ENCODE peak calls at places on chromosome 6, in nine cellular contexts. One of them, this sample, is unnamed.

GRCh38 chr6:164130151-164130550 is 715.6 kb downstream of the QKI start:
- DNase-seq in hepatocyte: no peak
- DNase-seq in myocyte: peak; percentile 63
- DNase-seq in foreskin fibroblast: no peak
- DNase-seq in astrocyte of the spinal cord: no peak
- DNase-seq in progenitor cell of endocrine pancreas: no peak
- DNase-seq in ELF-1: no peak
- DNase-seq in hypothalamus: peak; percentile 6
- DNase-seq in testis: no peak
- DNase-seq in this sample: no peak

GRCh38 chr6:113047148-113047547 is 700.0 kb downstream of the RFPL4B start:
- DNase-seq in hepatocyte: no peak
- DNase-seq in myocyte: peak; percentile 38
- DNase-seq in foreskin fibroblast: peak; percentile 79
- DNase-seq in astrocyte of the spinal cord: peak; percentile 63
- DNase-seq in progenitor cell of endocrine pancreas: no peak
- DNase-seq in ELF-1: no peak
- DNase-seq in hypothalamus: no peak
- DNase-seq in testis: no peak
- DNase-seq in this sample: no peak

GRCh38 chr6:46815130-46815529 is 21.9 kb downstream of the MEP1A start:
- DNase-seq in hepatocyte: peak; percentile 27
- DNase-seq in myocyte: no peak
- DNase-seq in foreskin fibroblast: no peak
- DNase-seq in astrocyte of the spinal cord: no peak
- DNase-seq in progenitor cell of endocrine pancreas: no peak
- DNase-seq in ELF-1: no peak
- DNase-seq in hypothalamus: no peak
- DNase-seq in testis: no peak
- DNase-seq in this sample: no peak

GRCh38 chr6:170250981-170251775 is 39.7 kb downstream of the DLL1 start:
- DNase-seq in hepatocyte: no peak
- DNase-seq in myocyte: no peak
- DNase-seq in foreskin fibroblast: no peak
- DNase-seq in astrocyte of the spinal cord: no peak
- DNase-seq in progenitor cell of endocrine pancreas: no peak
- DNase-seq in ELF-1: no peak
- DNase-seq in hypothalamus: no peak
- DNase-seq in testis: peak; percentile 61
- DNase-seq in this sample: no peak

GRCh38 chr6:162177733-162178132 is 549.8 kb downstream of the PRKN start:
- DNase-seq in hepatocyte: peak; percentile 8
- DNase-seq in myocyte: peak; percentile 72
- DNase-seq in foreskin fibroblast: peak; percentile 57
- DNase-seq in astrocyte of the spinal cord: peak; percentile 41
- DNase-seq in progenitor cell of endocrine pancreas: no peak
- DNase-seq in ELF-1: peak; percentile 4
- DNase-seq in hypothalamus: peak; percentile 17
- DNase-seq in testis: peak; percentile 62
- DNase-seq in this sample: no peak

GRCh38 chr6:136548582-136549330 is 1.5 kb downstream of the MAP7 start:
- DNase-seq in hepatocyte: no peak
- DNase-seq in myocyte: no peak
- DNase-seq in foreskin fibroblast: no peak
- DNase-seq in astrocyte of the spinal cord: no peak
- DNase-seq in progenitor cell of endocrine pancreas: no peak
- DNase-seq in ELF-1: no peak
- DNase-seq in hypothalamus: no peak
- DNase-seq in testis: no peak
- DNase-seq in this sample: no peak

GRCh38 chr6:6661684-6662083 is 73.2 kb downstream of the LY86 start:
- DNase-seq in hepatocyte: peak; percentile 69
- DNase-seq in myocyte: peak; percentile 23
- DNase-seq in foreskin fibroblast: peak; percentile 49
- DNase-seq in astrocyte of the spinal cord: no peak
- DNase-seq in progenitor cell of endocrine pancreas: no peak
- DNase-seq in ELF-1: no peak
- DNase-seq in hypothalamus: no peak
- DNase-seq in testis: peak; percentile 71
- DNase-seq in this sample: no peak

GRCh38 chr6:137852346-137852745 is 14.7 kb upstream of the TNFAIP3 start:
- DNase-seq in hepatocyte: no peak
- DNase-seq in myocyte: no peak
- DNase-seq in foreskin fibroblast: no peak
- DNase-seq in astrocyte of the spinal cord: no peak
- DNase-seq in progenitor cell of endocrine pancreas: no peak
- DNase-seq in ELF-1: no peak
- DNase-seq in hypothalamus: no peak
- DNase-seq in testis: no peak
- DNase-seq in this sample: no peak

GRCh38 chr6:8192597-8192996 is 90.2 kb upstream of the EEF1E1 start:
- DNase-seq in hepatocyte: no peak
- DNase-seq in myocyte: no peak
- DNase-seq in foreskin fibroblast: no peak
- DNase-seq in astrocyte of the spinal cord: no peak
- DNase-seq in progenitor cell of endocrine pancreas: no peak
- DNase-seq in ELF-1: no peak
- DNase-seq in hypothalamus: no peak
- DNase-seq in testis: no peak
- DNase-seq in this sample: no peak

GRCh38 chr6:129609635-129610034 is 100.3 kb downstream of the ARHGAP18 start:
- DNase-seq in hepatocyte: no peak
- DNase-seq in myocyte: peak; percentile 66
- DNase-seq in foreskin fibroblast: no peak
- DNase-seq in astrocyte of the spinal cord: no peak
- DNase-seq in progenitor cell of endocrine pancreas: no peak
- DNase-seq in ELF-1: no peak
- DNase-seq in hypothalamus: no peak
- DNase-seq in testis: no peak
- DNase-seq in this sample: no peak

GRCh38 chr6:150668882-150669476 is 69.3 kb downstream of the PLEKHG1 start:
- DNase-seq in hepatocyte: no peak
- DNase-seq in myocyte: no peak
- DNase-seq in foreskin fibroblast: no peak
- DNase-seq in astrocyte of the spinal cord: no peak
- DNase-seq in progenitor cell of endocrine pancreas: no peak
- DNase-seq in ELF-1: no peak
- DNase-seq in hypothalamus: no peak
- DNase-seq in testis: no peak
- DNase-seq in this sample: no peak

GRCh38 chr6:33014841-33015634 is 5.6 kb upstream of the HLA-DOA start:
- DNase-seq in hepatocyte: peak; percentile 84
- DNase-seq in myocyte: peak; percentile 83
- DNase-seq in foreskin fibroblast: peak; percentile 90
- DNase-seq in astrocyte of the spinal cord: peak; percentile 86
- DNase-seq in progenitor cell of endocrine pancreas: peak; percentile 49
- DNase-seq in ELF-1: peak; percentile 76
- DNase-seq in hypothalamus: peak; percentile 12
- DNase-seq in testis: peak; percentile 67
- DNase-seq in this sample: no peak

GRCh38 chr6:101083533-101084172 is 202.5 kb upstream of the ASCC3 start:
- DNase-seq in hepatocyte: peak; percentile 8
- DNase-seq in myocyte: peak; percentile 42
- DNase-seq in foreskin fibroblast: peak; percentile 83
- DNase-seq in astrocyte of the spinal cord: peak; percentile 49
- DNase-seq in progenitor cell of endocrine pancreas: no peak
- DNase-seq in ELF-1: no peak
- DNase-seq in hypothalamus: no peak
- DNase-seq in testis: no peak
- DNase-seq in this sample: no peak

GRCh38 chr6:102204336-102204735 is 810.8 kb downstream of the GRIK2 start:
- DNase-seq in hepatocyte: no peak
- DNase-seq in myocyte: no peak
- DNase-seq in foreskin fibroblast: no peak
- DNase-seq in astrocyte of the spinal cord: no peak
- DNase-seq in progenitor cell of endocrine pancreas: no peak
- DNase-seq in ELF-1: no peak
- DNase-seq in hypothalamus: no peak
- DNase-seq in testis: no peak
- DNase-seq in this sample: no peak

GRCh38 chr6:139888691-139889122 is 514.3 kb upstream of the CITED2 start:
- DNase-seq in hepatocyte: no peak
- DNase-seq in myocyte: no peak
- DNase-seq in foreskin fibroblast: peak; percentile 29
- DNase-seq in astrocyte of the spinal cord: no peak
- DNase-seq in progenitor cell of endocrine pancreas: no peak
- DNase-seq in ELF-1: peak; percentile 80
- DNase-seq in hypothalamus: no peak
- DNase-seq in testis: no peak
- DNase-seq in this sample: no peak

GRCh38 chr6:34243131-34243771 is 5.6 kb downstream of the SMIM29 start:
- DNase-seq in hepatocyte: no peak
- DNase-seq in myocyte: no peak
- DNase-seq in foreskin fibroblast: peak; percentile 83
- DNase-seq in astrocyte of the spinal cord: peak; percentile 58
- DNase-seq in progenitor cell of endocrine pancreas: no peak
- DNase-seq in ELF-1: peak; percentile 1
- DNase-seq in hypothalamus: no peak
- DNase-seq in testis: no peak
- DNase-seq in this sample: no peak

GRCh38 chr6:110877154-110877564 is 2.6 kb downstream of the AMD1 start:
- DNase-seq in hepatocyte: no peak
- DNase-seq in myocyte: no peak
- DNase-seq in foreskin fibroblast: no peak
- DNase-seq in astrocyte of the spinal cord: peak; percentile 7
- DNase-seq in progenitor cell of endocrine pancreas: no peak
- DNase-seq in ELF-1: no peak
- DNase-seq in hypothalamus: no peak
- DNase-seq in testis: no peak
- DNase-seq in this sample: no peak

GRCh38 chr6:36757206-36757605 is 59.6 kb downstream of the RAB44 start:
- DNase-seq in hepatocyte: no peak
- DNase-seq in myocyte: no peak
- DNase-seq in foreskin fibroblast: no peak
- DNase-seq in astrocyte of the spinal cord: no peak
- DNase-seq in progenitor cell of endocrine pancreas: no peak
- DNase-seq in ELF-1: no peak
- DNase-seq in hypothalamus: no peak
- DNase-seq in testis: no peak
- DNase-seq in this sample: no peak

GRCh38 chr6:13559251-13559650 is 15.2 kb upstream of the SIRT5 start:
- DNase-seq in hepatocyte: no peak
- DNase-seq in myocyte: no peak
- DNase-seq in foreskin fibroblast: no peak
- DNase-seq in astrocyte of the spinal cord: no peak
- DNase-seq in progenitor cell of endocrine pancreas: no peak
- DNase-seq in ELF-1: no peak
- DNase-seq in hypothalamus: no peak
- DNase-seq in testis: no peak
- DNase-seq in this sample: no peak